ENCODE peak calls at places on chromosomes 7 and 10, in four cellular contexts. A, I, E and V are unnamed samples.

GRCh38 chr7:15836041-15836440 is 149.6 kb upstream of the MEOX2 start:
- DNase-seq in A (no peak), I (no peak), E (no peak), V (no peak)

GRCh38 chr10:26799342-26799741 is 61.4 kb downstream of the ABI1 start:
- DNase-seq in A (no peak), I (no peak), E (no peak), V (no peak)

GRCh38 chr10:107611101-107611500 is 446.6 kb upstream of the SORCS1 start:
- DNase-seq in A (no peak), I (no peak), E (no peak), V (peak; percentile 41)

GRCh38 chr7:50959991-50960390 is 177.3 kb upstream of the GRB10 start:
- DNase-seq in A (no peak), I (no peak), E (no peak), V (no peak)

GRCh38 chr7:96131525-96131924 is 190.4 kb downstream of the SLC25A13 start:
- DNase-seq in A (no peak), I (no peak), E (no peak), V (no peak)

GRCh38 chr10:132539894-132540293 is 2.3 kb downstream of the INPP5A start:
- DNase-seq in A (no peak), I (no peak), E (no peak), V (no peak)

GRCh38 chr10:102493771-102494170 is 8.7 kb downstream of the ACTR1A start:
- DNase-seq in A (peak; percentile 7), I (no peak), E (no peak), V (no peak)

GRCh38 chr7:116271980-116272886 is 61.9 kb downstream of the TES start:
- DNase-seq in A (no peak), I (peak; percentile 78), E (no peak), V (no peak)

GRCh38 chr7:134481167-134481566 is 22.3 kb upstream of the AKR1B1 start:
- DNase-seq in A (no peak), I (no peak), E (no peak), V (no peak)

GRCh38 chr7:75050501-75050900 is 23.1 kb downstream of the RCC1L start:
- DNase-seq in A (no peak), I (no peak), E (no peak), V (no peak)

GRCh38 chr10:67883710-67884312 is 645 bp upstream of the SIRT1 start:
- DNase-seq in A (no peak), I (no peak), E (peak; percentile 72), V (no peak)

GRCh38 chr10:67884842-67885680 is 605 bp downstream of the SIRT1 start:
- DNase-seq in A (peak; percentile 90), I (peak; percentile 83), E (peak; percentile 95), V (peak; percentile 26)

DNA sequence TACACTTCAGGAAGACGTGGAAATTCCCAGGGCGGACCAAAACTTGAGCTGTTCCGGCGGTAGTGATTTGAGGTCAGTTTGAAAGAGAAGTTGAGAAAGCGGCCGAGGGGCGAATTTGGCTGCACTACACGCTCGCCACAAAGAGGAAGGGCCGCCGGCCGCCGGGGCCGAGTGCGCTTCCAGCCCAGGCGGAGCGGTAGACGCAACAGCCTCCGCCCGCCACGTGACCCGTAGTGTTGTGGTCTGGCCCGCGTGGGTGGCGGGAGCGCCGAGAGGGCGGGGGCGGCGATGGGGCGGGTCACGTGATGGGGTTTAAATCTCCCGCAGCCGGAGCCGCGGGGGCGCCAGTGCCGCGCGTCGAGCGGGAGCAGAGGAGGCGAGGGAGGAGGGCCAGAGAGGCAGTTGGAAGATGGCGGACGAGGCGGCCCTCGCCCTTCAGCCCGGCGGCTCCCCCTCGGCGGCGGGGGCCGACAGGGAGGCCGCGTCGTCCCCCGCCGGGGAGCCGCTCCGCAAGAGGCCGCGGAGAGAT is at the start of gene SIRT1:
- DNase-seq in A (peak; percentile 99), I (peak; percentile 96), E (peak; percentile 99), V (peak; percentile 63)
- TF ChIP-seq CTCF in A (no peak), I (no peak), E (no peak), V (peak; percentile 17)

GRCh38 chr7:27131390-27131819 is 848 bp upstream of the HOXA4 start:
- DNase-seq in A (no peak), I (no peak), E (no peak), V (no peak)
- H3K4me3 ChIP-seq in A (peak overlapping the region; percentile 54), I (no peak overlapping the region), E (peak overlapping the region; percentile 53), V (peak overlapping the region; percentile 44)

GRCh38 chr10:3163879-3164278 is 8.7 kb downstream of the PITRM1 start:
- DNase-seq in A (no peak), I (no peak), E (no peak), V (no peak)

GRCh38 chr10:3159160-3159559 is 13.4 kb downstream of the PITRM1 start:
- DNase-seq in A (no peak), I (no peak), E (peak; percentile 50), V (no peak)

GRCh38 chr10:3165196-3165595 is 7.4 kb downstream of the PITRM1 start:
- DNase-seq in A (no peak), I (no peak), E (no peak), V (no peak)

GRCh38 chr10:3166496-3167290 is 5.9 kb downstream of the PITRM1 start:
- DNase-seq in A (no peak), I (no peak), E (peak; percentile 26), V (no peak)

DNA sequence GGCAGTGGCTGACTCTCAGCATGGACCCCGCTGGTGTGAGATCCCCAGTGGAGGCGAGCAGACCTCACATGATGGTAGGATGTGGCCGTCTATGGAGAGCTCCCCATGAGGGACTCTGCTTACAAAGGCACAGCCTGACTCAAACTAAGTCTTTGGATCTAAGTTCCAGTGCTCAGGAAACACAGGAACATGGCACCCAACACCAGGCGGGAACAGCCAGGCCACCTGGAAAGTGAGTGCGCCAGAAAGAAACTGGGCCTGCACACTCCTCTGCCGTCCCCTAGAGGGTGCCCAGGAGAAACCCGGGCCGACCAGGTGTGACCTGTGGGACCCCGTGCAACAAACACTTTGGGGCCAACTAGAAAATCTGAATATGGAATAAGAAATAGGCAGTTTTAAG is 10.0 kb downstream of the PITRM1 start:
- DNase-seq in A (no peak), I (no peak), E (peak; percentile 58), V (no peak)
- TF ChIP-seq CTCF in A (no peak), I (no peak), E (no peak), V (no peak)

DNA sequence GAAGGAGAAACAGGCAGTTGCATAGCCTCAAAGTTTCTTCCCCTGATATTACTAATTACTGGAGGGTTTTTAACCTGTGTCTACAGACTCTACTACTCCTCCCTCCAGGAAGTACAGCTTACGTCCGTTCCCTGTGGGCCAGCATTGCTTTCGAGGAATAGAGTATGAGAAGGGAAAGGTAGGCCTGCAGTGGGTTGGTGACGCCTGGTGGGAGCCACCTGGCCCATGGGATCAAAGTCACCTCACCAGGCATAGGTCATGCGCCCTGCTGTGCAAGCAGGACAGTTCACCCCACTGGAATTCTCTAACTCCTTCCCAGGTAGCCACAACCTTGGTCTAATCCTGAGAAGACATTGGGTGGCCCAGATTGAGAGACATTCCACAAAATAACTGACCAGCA is 29.8 kb downstream of the LMTK2 start:
- DNase-seq in A (no peak), I (no peak), E (no peak), V (peak; percentile 30)
- H3K4me3 ChIP-seq in A (no peak overlapping the region), I (no peak overlapping the region), E (no peak overlapping the region), V (peak overlapping the region; percentile 8)

DNA sequence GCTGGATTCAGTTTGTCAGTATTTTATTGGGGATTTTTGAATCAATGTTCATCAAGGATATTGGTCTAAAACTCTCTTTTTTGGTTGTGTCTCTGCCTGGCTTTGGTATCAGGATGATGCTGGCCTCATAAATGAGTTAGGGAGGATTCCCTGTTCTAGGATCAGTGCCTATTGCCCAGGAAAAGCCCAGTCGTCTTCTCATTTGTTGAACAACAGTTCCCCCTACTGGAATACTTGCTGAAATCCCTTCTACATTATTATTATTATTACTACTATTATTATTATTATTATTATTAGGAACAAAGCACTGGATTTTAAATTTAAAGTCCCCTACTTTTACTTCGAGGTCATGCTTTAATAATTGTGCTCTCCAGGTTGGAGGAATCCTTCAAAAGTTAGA is 528.9 kb downstream of the MAGI2 start:
- DNase-seq in A (no peak), I (no peak), E (no peak), V (no peak)
- TF ChIP-seq CTCF in A (no peak), I (no peak), E (no peak), V (peak; percentile 22)

DNA sequence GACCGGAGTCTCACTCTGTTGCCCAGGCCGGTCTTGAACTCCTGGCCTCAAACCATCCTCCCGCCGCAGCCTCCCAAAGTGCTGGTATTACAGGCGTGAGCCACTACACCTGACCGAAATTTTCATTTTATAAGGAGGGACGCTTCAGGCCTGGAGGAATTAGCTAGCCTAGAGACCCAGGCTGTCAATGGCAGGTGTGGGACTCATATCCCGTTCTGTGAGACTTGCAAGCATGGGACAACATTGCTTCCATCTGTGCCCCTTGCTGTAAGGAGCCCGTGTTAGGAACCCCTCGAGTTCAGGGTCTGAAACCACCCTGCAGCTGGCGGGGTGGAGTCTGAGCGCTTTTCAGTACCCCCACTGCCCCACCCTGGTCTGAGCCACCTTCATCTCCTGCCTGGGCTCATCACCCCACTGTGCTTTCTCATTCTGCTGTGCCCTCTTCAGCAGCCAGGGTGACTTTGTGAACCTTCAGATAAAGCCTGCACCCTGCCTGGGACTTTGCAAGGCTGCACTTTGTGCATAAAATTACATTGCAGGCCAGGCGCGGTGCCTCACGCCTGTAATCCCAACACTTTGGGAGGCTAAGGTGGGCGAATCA is 1.3 kb upstream of the DAGLB start:
- DNase-seq in A (no peak), I (no peak), E (no peak), V (no peak)
- H3K4me3 ChIP-seq in A (no peak overlapping the region), I (no peak overlapping the region), E (no peak overlapping the region), V (peak overlapping the region; percentile 89)

GRCh38 chr10:101301111-101301731 is 52.7 kb upstream of the BTRC start:
- DNase-seq in A (peak; percentile 67), I (no peak), E (no peak), V (no peak)
- TF ChIP-seq CTCF in A (peak; percentile 49), I (no peak), E (no peak), V (peak; percentile 59)